ENCODE peak calls at places on chromosomes 16 and 17, in eight cellular contexts. V is testis, Y is fibroblast of mammary gland, S is kidney epithelial cell, Q is heart left ventricle, J is lung, F is fibroblast of pulmonary artery, E is A549. O is an unnamed sample.

GRCh38 chr17:15233022-15233805 is 31.9 kb downstream of the PMP22 start:
- DNase-seq in V (no peak), Y (peak), S (no peak), Q (no peak), J (no peak), F (peak), E (peak), O (no peak)

GRCh38 chr17:55265434-55266021 is 768 bp downstream of the HLF start:
- DNase-seq in V (peak), Y (no peak), S (no peak), Q (no peak), J (no peak), F (no peak), E (no peak), O (no peak)

GRCh38 chr16:70681382-70682238 is 4.2 kb downstream of the MTSS2 start:
- DNase-seq in V (no peak), Y (no peak), S (no peak), Q (peak), J (no peak), F (no peak), E (no peak), O (no peak)

GRCh38 chr17:46190763-46191162 is 2.5 kb downstream of the KANSL1 start:
- DNase-seq in V (no peak), Y (no peak), S (no peak), Q (no peak), J (no peak), F (no peak), E (no peak), O (no peak)

GRCh38 chr16:76106647-76107046 is 170.6 kb upstream of the CNTNAP4 start:
- DNase-seq in V (no peak), Y (no peak), S (no peak), Q (no peak), J (no peak), F (no peak), E (no peak), O (no peak)

GRCh38 chr16:15973997-15974396 is 24.6 kb downstream of the ABCC1 start:
- DNase-seq in V (no peak), Y (no peak), S (no peak), Q (no peak), J (no peak), F (no peak), E (no peak), O (no peak)

GRCh38 chr17:75152971-75153853 is 1.1 kb downstream of the JPT1 start:
- DNase-seq in V (peak), Y (peak), S (no peak), Q (peak), J (no peak), F (peak), E (peak), O (peak)

GRCh38 chr16:84186685-84187437 is at the start of gene TAF1C:
- DNase-seq in V (peak), Y (peak), S (peak), Q (peak), J (peak), F (peak), E (peak), O (peak)

GRCh38 chr17:3213587-3213986 is 6.1 kb downstream of the OR1A1 start:
- DNase-seq in V (no peak), Y (no peak), S (no peak), Q (no peak), J (no peak), F (no peak), E (peak), O (no peak)

GRCh38 chr16:964696-965395 is 5.9 kb downstream of the LMF1 start:
- DNase-seq in V (no peak), Y (no peak), S (no peak), Q (peak), J (peak), F (no peak), E (no peak), O (no peak)

DNA sequence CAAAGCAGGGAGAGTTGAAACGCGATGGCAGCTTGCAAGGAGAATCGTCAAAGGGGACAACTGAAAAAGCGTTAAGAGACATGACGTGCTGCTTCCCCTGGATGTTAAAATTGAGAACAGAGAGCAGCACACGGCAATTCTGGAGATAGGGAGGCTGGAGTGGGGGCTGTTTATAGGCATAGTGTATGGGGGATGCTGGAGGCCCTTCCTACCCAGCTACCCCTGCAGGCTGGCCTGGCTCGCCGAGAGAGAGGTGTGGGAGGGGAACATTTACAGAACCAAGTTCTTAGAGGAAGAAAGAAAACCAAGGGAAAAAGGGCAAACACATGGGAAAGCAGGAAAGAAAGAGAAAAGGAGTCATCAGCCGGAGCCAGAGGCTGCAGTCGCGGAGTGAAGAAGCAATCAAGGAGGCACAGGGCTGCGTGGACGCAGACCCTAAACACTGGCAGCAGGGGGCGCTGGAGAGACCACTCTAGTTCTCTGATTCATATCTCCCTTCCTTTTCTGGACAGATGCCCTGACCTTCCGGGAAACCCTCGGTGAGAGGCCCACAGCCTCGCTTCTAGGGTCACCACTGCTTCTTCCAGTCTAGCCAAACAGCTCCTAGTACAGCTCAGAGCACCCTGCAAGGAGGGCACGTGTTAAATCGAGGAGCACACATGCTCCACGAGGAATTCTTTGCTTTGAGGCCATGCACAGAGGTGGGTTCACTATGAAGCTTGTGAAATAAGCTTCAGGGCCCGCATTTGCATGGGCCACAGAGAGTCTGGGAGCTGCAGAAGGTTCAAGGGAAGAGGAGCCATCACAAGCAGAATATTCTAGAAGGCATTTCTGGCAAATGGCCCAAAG is 55.6 kb downstream of the MYH13 start:
- DNase-seq in V (peak), Y (peak), S (no peak), Q (peak), J (peak), F (peak), E (peak), O (no peak)
- TF ChIP-seq CTCF in V (peak), Y (peak), S (peak), Q (peak), J (peak), F (peak), E (peak), O (no peak)

DNA sequence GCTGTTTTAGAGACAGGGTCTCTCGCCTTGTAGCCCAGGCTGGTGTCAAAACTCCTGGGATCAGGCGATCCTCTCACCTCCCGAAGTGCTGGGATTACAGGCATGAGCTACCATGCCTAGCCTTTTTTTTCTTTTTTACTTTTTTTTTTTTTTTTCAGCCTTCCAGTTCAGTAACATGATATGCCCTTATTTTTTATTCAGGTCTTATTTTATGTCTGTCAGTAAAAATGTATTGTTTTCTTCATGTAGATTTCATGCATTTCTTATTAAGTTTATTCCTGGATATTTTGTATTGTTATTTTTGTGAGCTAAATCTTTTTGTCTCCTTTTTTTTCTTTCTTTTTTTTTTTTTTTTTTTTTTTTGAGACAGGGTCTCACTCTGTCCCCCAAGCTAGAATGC is 2.7 kb upstream of the FOXN1 start:
- DNase-seq in V (no peak), Y (no peak), S (no peak), Q (no peak), J (no peak), F (no peak), E (no peak), O (no peak)
- TF ChIP-seq CTCF in V (no peak), Y (no peak), S (no peak), Q (no peak), J (no peak), F (no peak), E (no peak), O (no peak)

GRCh38 chr16:27761816-27762215 is 211.9 kb downstream of the KATNIP start:
- DNase-seq in V (no peak), Y (no peak), S (peak), Q (no peak), J (no peak), F (no peak), E (no peak), O (no peak)

GRCh38 chr16:27758544-27758943 is 208.6 kb downstream of the KATNIP start:
- DNase-seq in V (no peak), Y (no peak), S (no peak), Q (no peak), J (no peak), F (no peak), E (no peak), O (no peak)

GRCh38 chr16:27760845-27761176 is 210.9 kb downstream of the KATNIP start:
- DNase-seq in V (no peak), Y (no peak), S (no peak), Q (no peak), J (no peak), F (no peak), E (no peak), O (no peak)

GRCh38 chr16:27759301-27759871 is 209.4 kb downstream of the KATNIP start:
- DNase-seq in V (no peak), Y (peak), S (no peak), Q (no peak), J (no peak), F (peak), E (no peak), O (no peak)

GRCh38 chr16:27759947-27760844 is 210.3 kb downstream of the KATNIP start:
- DNase-seq in V (no peak), Y (no peak), S (no peak), Q (no peak), J (no peak), F (no peak), E (no peak), O (no peak)
- TF ChIP-seq CTCF in V (no peak), Y (no peak), S (no peak), Q (no peak), J (no peak), F (no peak), E (no peak), O (no peak)

DNA sequence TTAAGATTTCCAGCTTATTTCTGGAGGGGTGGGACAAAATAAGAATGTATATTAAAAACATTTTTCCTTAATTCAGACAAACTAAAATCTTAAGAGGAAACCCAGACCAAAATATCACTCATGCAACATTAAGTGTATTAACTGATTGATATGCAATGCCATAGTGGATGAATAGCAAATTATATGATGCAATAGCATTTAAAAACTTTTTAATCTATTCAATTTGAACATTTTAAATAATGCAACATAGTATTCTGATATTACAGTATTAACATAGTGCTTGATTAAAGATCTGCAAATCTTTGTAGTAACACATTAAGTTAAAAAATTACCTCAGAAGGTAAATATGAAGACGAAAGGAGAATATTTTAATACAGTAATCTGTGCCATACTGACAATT is 15.3 kb upstream of the INTS2 start:
- DNase-seq in V (no peak), Y (no peak), S (no peak), Q (no peak), J (no peak), F (no peak), E (no peak), O (no peak)
- TF ChIP-seq CTCF in V (no peak), Y (no peak), S (no peak), Q (no peak), J (no peak), F (no peak), E (no peak), O (no peak)

GRCh38 chr17:72969293-72969692 is 123.2 kb downstream of the SLC39A11 start:
- DNase-seq in V (no peak), Y (no peak), S (no peak), Q (no peak), J (no peak), F (no peak), E (no peak), O (no peak)

GRCh38 chr17:72971513-72971880 is 121.0 kb downstream of the SLC39A11 start:
- DNase-seq in V (no peak), Y (no peak), S (no peak), Q (no peak), J (no peak), F (no peak), E (no peak), O (no peak)

GRCh38 chr17:72970794-72971512 is 121.5 kb downstream of the SLC39A11 start:
- DNase-seq in V (no peak), Y (no peak), S (no peak), Q (no peak), J (no peak), F (no peak), E (no peak), O (no peak)

GRCh38 chr17:72968798-72969197 is 123.7 kb downstream of the SLC39A11 start:
- DNase-seq in V (no peak), Y (no peak), S (no peak), Q (no peak), J (no peak), F (no peak), E (no peak), O (no peak)

GRCh38 chr17:72970246-72970645 is 122.2 kb downstream of the SLC39A11 start:
- DNase-seq in V (no peak), Y (no peak), S (no peak), Q (no peak), J (no peak), F (no peak), E (no peak), O (no peak)
- TF ChIP-seq CTCF in V (no peak), Y (no peak), S (no peak), Q (no peak), J (no peak), F (no peak), E (no peak), O (no peak)

DNA sequence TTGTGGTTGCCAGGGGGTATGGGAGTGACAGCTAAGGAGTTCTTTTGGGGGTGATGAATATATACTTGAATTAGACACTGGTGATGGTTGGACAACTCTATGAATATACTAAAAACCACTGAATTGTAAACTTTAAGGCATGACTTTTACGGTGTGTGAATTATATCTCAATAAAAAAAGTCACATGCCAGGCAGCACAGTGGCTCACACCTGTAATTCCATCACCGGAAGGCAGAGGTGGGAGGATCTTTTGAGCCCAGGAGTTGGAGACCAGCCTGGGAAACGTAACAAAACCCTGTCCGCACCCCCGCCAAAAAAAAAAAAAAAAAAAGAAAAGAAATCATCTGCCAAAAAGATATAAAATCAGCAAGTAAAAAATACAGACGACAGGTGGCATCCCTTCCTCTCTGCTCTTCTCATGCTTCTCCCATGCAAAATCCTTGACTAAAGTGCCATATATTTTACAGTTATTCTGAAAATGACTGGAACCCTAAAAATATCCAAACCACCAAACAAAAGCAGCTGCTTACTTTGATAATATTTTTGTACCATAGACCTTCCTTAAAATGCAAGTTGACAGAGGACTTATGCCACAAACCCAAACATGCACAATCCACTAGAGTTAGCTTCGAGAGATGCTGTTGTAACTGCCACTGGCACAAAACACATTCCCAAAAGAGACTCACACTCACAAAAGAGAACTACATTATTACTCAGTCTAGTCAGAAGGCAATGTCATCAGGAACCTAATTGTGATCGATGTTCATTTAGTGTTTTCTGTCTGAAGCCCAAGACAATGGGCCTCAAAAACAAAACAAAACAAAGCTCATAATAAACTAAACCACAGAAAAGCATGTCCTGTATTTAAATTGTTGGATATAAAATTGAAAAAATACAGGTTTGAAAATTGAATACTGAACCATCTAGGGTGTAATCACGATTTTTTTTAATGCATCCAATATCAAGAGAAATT is 2.5 kb downstream of the CRLF3 start:
- DNase-seq in V (no peak), Y (no peak), S (no peak), Q (no peak), J (no peak), F (no peak), E (no peak), O (no peak)
- TF ChIP-seq CTCF in V (no peak), Y (no peak), S (no peak), Q (no peak), J (no peak), F (no peak), E (peak), O (no peak)

DNA sequence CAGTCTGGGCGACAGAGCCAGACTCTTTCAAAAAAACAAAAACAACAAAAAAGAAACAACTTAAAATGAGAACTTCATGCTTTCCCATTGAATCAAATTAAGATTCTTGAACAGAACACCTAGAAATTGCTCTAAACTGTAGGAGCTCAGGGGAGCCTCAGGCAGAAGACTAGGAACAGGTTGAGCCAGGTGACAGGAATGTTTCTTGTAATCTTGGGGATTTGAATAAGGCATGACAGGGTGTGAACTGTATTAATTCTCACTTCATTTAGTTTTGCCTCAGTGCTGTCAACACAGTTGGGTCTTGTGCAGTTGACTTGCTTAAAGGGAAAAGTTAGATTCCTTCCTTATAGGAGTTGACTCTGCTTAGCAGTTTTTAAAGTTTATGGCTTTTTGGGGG is 27.8 kb downstream of the SOCS7 start:
- DNase-seq in V (no peak), Y (no peak), S (no peak), Q (no peak), J (no peak), F (no peak), E (no peak), O (no peak)
- TF ChIP-seq CTCF in V (no peak), Y (no peak), S (no peak), Q (no peak), J (no peak), F (no peak), E (no peak), O (no peak)

DNA sequence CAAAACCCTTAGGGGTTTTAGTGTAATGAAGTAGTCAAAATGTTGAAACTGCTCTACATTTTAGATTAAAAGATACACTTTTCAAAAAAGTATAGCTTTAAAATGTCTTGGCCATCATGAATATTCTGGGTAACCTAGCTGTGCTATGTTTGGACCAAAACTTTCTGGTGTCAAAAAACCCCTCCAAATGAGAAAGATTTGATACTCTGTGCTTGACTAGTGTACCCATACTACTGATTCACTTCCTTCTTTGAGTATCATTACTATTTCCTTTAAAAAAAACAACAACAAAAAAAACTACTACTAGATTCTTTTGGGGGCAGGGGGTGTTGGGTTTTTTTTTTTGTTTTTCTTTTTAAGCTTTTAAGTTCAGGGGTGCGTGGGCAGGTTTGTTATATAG is 37.3 kb downstream of the PTRH2 start:
- DNase-seq in V (no peak), Y (no peak), S (no peak), Q (no peak), J (no peak), F (no peak), E (no peak), O (no peak)
- TF ChIP-seq CTCF in V (no peak), Y (no peak), S (no peak), Q (no peak), J (no peak), F (no peak), E (no peak), O (no peak)